ENCODE peak calls at places on chromosomes 6 and 20, in six cellular contexts. A is left cardiac atrium; Q is activated naive CD4-positive, alpha-beta T cell; I is T-cell; T is H9; G is AG10803. M is an unnamed sample.

GRCh38 chr6:26475823-26476729 is 18.3 kb downstream of the BTN2A1 start:
- DNase-seq in Q (no peak), G (peak; percentile 11), A (no peak), I (no peak), T (peak; percentile 48), M (peak; percentile 64)

GRCh38 chr6:108562503-108562993 is 1.8 kb downstream of the FOXO3 start:
- DNase-seq in I (no peak), A (peak; percentile 69), T (peak; percentile 92), G (peak; percentile 67), Q (no peak), M (peak; percentile 95)

GRCh38 chr6:11277275-11278206 is 45.1 kb upstream of the NEDD9 start:
- DNase-seq in I (no peak), A (no peak), G (peak; percentile 87), T (peak; percentile 60), Q (no peak), M (peak; percentile 84)

GRCh38 chr6:3848925-3849605 is at the start of gene FAM50B:
- DNase-seq in T (peak; percentile 96), Q (peak; percentile 91), I (peak; percentile 89), A (peak; percentile 92), G (peak; percentile 88), M (peak; percentile 99)

GRCh38 chr20:56630506-56631317 is 1.6 kb downstream of the TFAP2C start:
- DNase-seq in G (peak; percentile 42), Q (no peak), A (no peak), T (peak; percentile 57), I (no peak), M (peak; percentile 86)

GRCh38 chr6:37171141-37171969 is 1.4 kb downstream of the PIM1 start:
- DNase-seq in G (peak; percentile 58), Q (no peak), A (peak; percentile 50), T (peak; percentile 47), I (peak; percentile 32), M (peak; percentile 67)

GRCh38 chr20:21548390-21549035 is 34.6 kb upstream of the NKX2-2 start:
- DNase-seq in I (peak; percentile 32), Q (no peak), G (no peak), T (no peak), A (no peak), M (no peak)

GRCh38 chr6:5433324-5433723 is 172.0 kb downstream of the FARS2 start:
- DNase-seq in Q (no peak), G (no peak), A (no peak), I (no peak), T (no peak), M (no peak)

GRCh38 chr20:20292472-20292871 is 75.4 kb upstream of the INSM1 start:
- DNase-seq in T (no peak), I (no peak), Q (no peak), A (no peak), G (no peak), M (no peak)

GRCh38 chr20:48747840-48748416 is 79.9 kb downstream of the PREX1 start:
- DNase-seq in Q (no peak), A (no peak), T (no peak), I (no peak), G (no peak), M (no peak)

GRCh38 chr20:34538671-34539123 is 19.8 kb upstream of the MAP1LC3A start:
- DNase-seq in Q (peak; percentile 19), A (peak; percentile 57), G (peak; percentile 82), T (peak; percentile 64), I (peak; percentile 35), M (peak; percentile 86)

GRCh38 chr6:1461736-1462135 is 72.4 kb downstream of the FOXF2 start:
- DNase-seq in T (no peak), A (no peak), I (no peak), G (no peak), Q (no peak), M (no peak)

GRCh38 chr6:144064402-144064830 is 31.0 kb downstream of the SF3B5 start:
- DNase-seq in A (peak; percentile 35), G (no peak), T (peak; percentile 45), Q (peak; percentile 18), I (peak; percentile 36), M (no peak)

GRCh38 chr6:152836523-152836922 is 85.9 kb downstream of the VIP start:
- DNase-seq in Q (no peak), A (no peak), G (no peak), I (no peak), T (no peak), M (no peak)

GRCh38 chr20:16803965-16804792 is 56.0 kb downstream of the OTOR start:
- DNase-seq in Q (no peak), I (peak; percentile 3), T (peak; percentile 67), A (peak; percentile 35), G (peak; percentile 55), M (peak; percentile 91)

GRCh38 chr6:136178749-136179148 is 71.4 kb downstream of the MTFR2 start:
- DNase-seq in T (no peak), A (no peak), I (no peak), G (no peak), Q (no peak), M (no peak)

GRCh38 chr6:158706369-158706982 is 56.6 kb downstream of the SYTL3 start:
- DNase-seq in Q (no peak), A (peak; percentile 75), T (peak; percentile 78), G (peak; percentile 42), I (no peak), M (peak; percentile 95)

GRCh38 chr6:96898241-96898851 is 655 bp upstream of the NDUFAF4 start:
- DNase-seq in Q (no peak), G (peak; percentile 27), A (no peak), I (no peak), T (no peak), M (no peak)

GRCh38 chr6:166167801-166168615 is at the start of gene TBXT:
- DNase-seq in G (no peak), A (no peak), T (peak; percentile 82), I (no peak), Q (no peak), M (peak; percentile 91)

GRCh38 chr6:128541261-128541660 is 20.9 kb upstream of the PTPRK start:
- DNase-seq in T (no peak), A (no peak), G (no peak), Q (no peak), I (no peak), M (no peak)

GRCh38 chr6:24396764-24397163 is 6.0 kb upstream of the MRS2 start:
- DNase-seq in Q (no peak), I (no peak), G (no peak), A (no peak), T (no peak), M (no peak)

M was measured in endodermal cell.